ENCODE peak calls at places on chromosomes 5 and 9, in seven cellular contexts. H is H9, K is mesendoderm, D is IMR-90, L is H1, R is neuronal stem cell, I is trophoblast cell. P is an unnamed sample.

GRCh38 chr5:65955746-65956145 is 29.4 kb downstream of the ERBIN start:
- DNase-seq in H (no peak), K (no peak), D (no peak), L (no peak), R (no peak), I (peak; percentile 27), P (no peak)

GRCh38 chr9:35510745-35511428 is 21.0 kb downstream of the RUSC2 start:
- DNase-seq in H (no peak), K (peak; percentile 69), D (peak; percentile 96), L (no peak), R (no peak), I (peak; percentile 91), P (peak; percentile 96)

GRCh38 chr9:134475051-134475790 is 149.0 kb downstream of the RXRA start:
- DNase-seq in H (no peak), K (no peak), D (peak; percentile 81), L (no peak), R (no peak), I (no peak), P (peak; percentile 80)

GRCh38 chr5:189486-189885 is 1.8 kb upstream of the LRRC14B start:
- DNase-seq in H (no peak), K (no peak), D (no peak), L (no peak), R (no peak), I (no peak), P (no peak)

GRCh38 chr9:32431940-32432555 is 47.6 kb downstream of the ACO1 start:
- DNase-seq in H (peak; percentile 43), K (peak; percentile 46), D (peak; percentile 64), L (no peak), R (peak; percentile 12), I (peak; percentile 27), P (peak; percentile 59)

GRCh38 chr5:87300744-87301143 is 33.1 kb downstream of the RASA1 start:
- DNase-seq in H (no peak), K (peak; percentile 62), D (peak; percentile 94), L (no peak), R (no peak), I (peak; percentile 71), P (peak; percentile 94)

GRCh38 chr9:132726561-132727150 is 56.4 kb downstream of the GTF3C4 start:
- DNase-seq in H (no peak), K (no peak), D (no peak), L (no peak), R (no peak), I (no peak), P (no peak)

GRCh38 chr5:135188233-135188909 is 154.3 kb upstream of the PITX1 start:
- DNase-seq in H (no peak), K (no peak), D (no peak), L (no peak), R (no peak), I (no peak), P (no peak)

GRCh38 chr5:126970517-126971017 is 59.8 kb downstream of the MARCHF3 start:
- DNase-seq in H (no peak), K (no peak), D (peak; percentile 42), L (no peak), R (no peak), I (no peak), P (peak; percentile 31)

GRCh38 chr9:72364679-72365524 is at the start of gene ZFAND5:
- DNase-seq in H (peak; percentile 97), K (peak; percentile 98), D (peak; percentile 98), L (peak; percentile 90), R (peak; percentile 95), I (peak; percentile 99), P (peak; percentile 99)

GRCh38 chr5:64954518-64954917 is 185.8 kb downstream of the CWC27 start:
- DNase-seq in H (no peak), K (no peak), D (no peak), L (no peak), R (no peak), I (no peak), P (no peak)

GRCh38 chr9:16524823-16525222 is 345.6 kb downstream of the BNC2 start:
- DNase-seq in H (no peak), K (peak; percentile 84), D (no peak), L (no peak), R (no peak), I (no peak), P (no peak)

GRCh38 chr9:129838707-129839259 is 3.5 kb downstream of the USP20 start:
- DNase-seq in H (no peak), K (no peak), D (peak; percentile 91), L (no peak), R (no peak), I (no peak), P (peak; percentile 92)

GRCh38 chr9:13770956-13771355 is 491.5 kb upstream of the MPDZ start:
- DNase-seq in H (no peak), K (no peak), D (no peak), L (no peak), R (no peak), I (no peak), P (no peak)

GRCh38 chr5:35404701-35405100 is 174.4 kb upstream of the PRLR start:
- DNase-seq in H (no peak), K (no peak), D (no peak), L (no peak), R (no peak), I (peak; percentile 51), P (no peak)

GRCh38 chr5:129061849-129062248 is 32.7 kb upstream of the ISOC1 start:
- DNase-seq in H (no peak), K (no peak), D (no peak), L (no peak), R (no peak), I (no peak), P (no peak)

GRCh38 chr5:132677191-132677590 is 3.4 kb downstream of the IL4 start:
- DNase-seq in H (peak; percentile 59), K (peak; percentile 65), D (peak; percentile 91), L (no peak), R (no peak), I (peak; percentile 93), P (peak; percentile 96)

DNA sequence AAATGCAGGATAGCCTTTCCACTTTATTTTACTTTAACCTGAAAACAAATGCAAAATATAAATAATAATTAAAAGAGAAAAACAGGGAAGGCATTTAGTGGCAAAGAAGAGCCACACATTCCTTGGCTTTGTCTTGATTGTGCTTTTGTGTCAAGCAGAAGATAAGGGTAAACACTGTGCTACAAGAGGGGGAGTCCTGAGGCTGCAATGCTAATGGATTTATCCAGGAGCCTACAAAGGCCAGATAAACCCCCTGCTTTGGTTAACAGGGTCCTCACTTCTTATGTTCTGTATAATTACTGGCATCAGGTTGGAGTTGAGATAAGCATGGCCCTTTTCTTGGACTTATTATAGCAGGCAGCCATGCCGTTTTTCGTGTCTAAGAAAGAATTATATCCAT is 302.8 kb downstream of the EFNA5 start:
- DNase-seq in H (no peak), K (peak; percentile 45), D (no peak), L (no peak), R (peak; percentile 43), I (no peak), P (no peak)
- H3K18ac ChIP-seq in H (no peak overlapping the region), K (peak overlapping the region; percentile 80), D (no peak overlapping the region), L (no peak overlapping the region), R (no peak overlapping the region), I (no peak overlapping the region), P (no peak overlapping the region)

DNA sequence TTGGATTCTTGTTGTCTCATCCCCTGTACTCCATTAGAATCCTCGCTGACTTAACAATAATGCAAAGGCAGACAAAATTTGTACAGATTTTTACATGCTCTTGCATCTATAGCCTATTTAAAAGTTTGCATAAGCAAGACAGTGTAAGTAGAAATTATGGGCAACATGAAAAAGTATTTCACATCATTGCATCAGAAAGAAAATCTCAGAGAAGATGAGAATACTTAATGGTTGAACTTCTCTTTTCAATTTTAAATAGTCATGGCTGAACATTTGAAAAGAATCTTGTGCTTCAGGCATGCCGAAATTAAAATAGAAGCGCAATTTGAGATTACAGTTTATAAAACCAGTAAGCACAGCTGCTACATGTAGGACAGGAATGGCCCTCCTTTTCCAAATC is 226.4 kb downstream of the EFNA5 start:
- DNase-seq in H (no peak), K (no peak), D (peak; percentile 21), L (no peak), R (no peak), I (no peak), P (no peak)
- H4K8ac ChIP-seq in H (no peak overlapping the region), K (no peak overlapping the region), D (no peak overlapping the region), L (no peak overlapping the region), R (no peak overlapping the region), I (no peak overlapping the region), P (no peak overlapping the region)

GRCh38 chr5:136909906-136910305 is 544.6 kb upstream of the TRPC7 start:
- DNase-seq in H (no peak), K (no peak), D (no peak), L (no peak), R (no peak), I (no peak), P (no peak)

GRCh38 chr5:136905571-136905970 is 540.2 kb upstream of the TRPC7 start:
- DNase-seq in H (no peak), K (peak; percentile 68), D (no peak), L (no peak), R (no peak), I (no peak), P (no peak)

GRCh38 chr5:136910625-136911024 is 545.3 kb upstream of the TRPC7 start:
- DNase-seq in H (no peak), K (no peak), D (no peak), L (no peak), R (no peak), I (no peak), P (no peak)

GRCh38 chr5:136907371-136907770 is 542.0 kb upstream of the TRPC7 start:
- DNase-seq in H (peak; percentile 42), K (peak; percentile 86), D (no peak), L (no peak), R (no peak), I (no peak), P (no peak)

DNA sequence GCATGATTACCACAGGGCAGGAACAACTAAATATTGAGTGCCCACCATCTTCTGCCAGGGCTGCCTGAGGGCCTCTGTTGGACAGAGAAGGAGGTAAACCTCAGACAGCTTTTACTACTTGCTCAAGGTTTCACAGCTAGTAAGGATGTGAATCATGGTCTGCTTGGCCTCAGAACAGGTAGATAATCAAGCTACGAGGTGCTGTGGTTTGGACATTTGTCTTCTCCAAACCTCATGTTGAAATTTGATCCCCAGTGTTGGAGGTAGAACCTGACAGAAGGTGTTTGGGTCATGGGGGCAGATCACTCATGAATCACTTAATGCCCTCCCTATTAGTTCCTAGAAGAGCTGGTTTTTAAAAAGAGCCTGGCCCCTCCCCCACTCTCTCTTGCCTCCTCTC is 541.2 kb upstream of the TRPC7 start:
- DNase-seq in H (no peak), K (peak; percentile 32), D (no peak), L (no peak), R (no peak), I (no peak), P (no peak)
- H2BK5ac ChIP-seq in H (no peak overlapping the region), K (no peak overlapping the region), D (no peak overlapping the region), L (no peak overlapping the region), R (no peak overlapping the region), I (no peak overlapping the region), P (no peak overlapping the region)

DNA sequence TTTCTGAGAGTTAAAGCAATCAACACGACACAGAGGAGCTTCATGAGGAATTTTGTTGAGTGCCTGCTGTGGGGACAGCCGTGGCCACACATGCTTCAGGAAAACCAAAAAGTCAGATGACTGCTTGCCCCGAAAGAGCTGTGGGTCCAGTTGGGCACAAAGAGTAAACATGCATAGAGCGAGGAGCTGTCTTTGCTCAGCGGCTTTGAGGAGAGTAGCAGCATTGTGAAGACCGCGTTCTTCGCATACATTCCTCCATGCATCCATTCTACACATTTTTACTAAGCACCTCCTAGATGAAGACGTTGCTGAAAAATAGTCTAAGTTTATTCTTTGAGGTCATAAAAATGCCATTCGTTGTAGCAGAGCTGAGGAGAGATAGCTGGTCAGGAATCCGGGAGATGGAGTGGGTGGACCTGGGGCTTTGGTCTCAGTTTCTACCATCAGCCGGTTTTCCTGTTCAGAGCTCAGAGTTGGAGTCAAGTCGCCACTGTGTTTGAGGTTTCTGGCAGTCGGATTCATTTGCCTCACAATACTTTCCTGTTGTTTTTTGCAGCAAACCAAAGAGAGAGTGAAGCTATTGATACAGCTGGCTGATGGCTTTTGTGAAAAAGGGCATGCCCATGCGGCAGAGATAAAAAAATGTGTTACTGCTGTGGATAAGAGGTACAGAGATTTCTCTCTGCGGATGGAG is 194.6 kb upstream of the OTULINL start:
- DNase-seq in H (no peak), K (no peak), D (peak; percentile 20), L (no peak), R (no peak), I (no peak), P (no peak)
- H3K18ac ChIP-seq in H (no peak overlapping the region), K (no peak overlapping the region), D (no peak overlapping the region), L (no peak overlapping the region), R (no peak overlapping the region), I (no peak overlapping the region), P (no peak overlapping the region)

P was measured in mesenchymal stem cell.